ENCODE peak calls at places on chromosomes 1 and 21, in five cellular contexts. One of them, this sample, is unnamed.

GRCh38 chr1:156103521-156103947 is 11.0 kb upstream of the LMNA start:
- DNase-seq in C1 segment of cervical spinal cord: no peak
- DNase-seq in OCI-M1: no peak
- DNase-seq in NCI-H345: no peak
- DNase-seq in NCI-H774: no peak
- DNase-seq in this sample: no peak

GRCh38 chr1:7040969-7041368 is 255.7 kb downstream of the CAMTA1 start:
- DNase-seq in OCI-M1: no peak
- DNase-seq in NCI-H345: no peak
- DNase-seq in C1 segment of cervical spinal cord: no peak
- DNase-seq in NCI-H774: no peak
- DNase-seq in this sample: no peak

GRCh38 chr1:77126309-77126708 is 92.9 kb downstream of the PIGK start:
- DNase-seq in OCI-M1: peak; percentile 92
- DNase-seq in NCI-H345: peak; percentile 57
- DNase-seq in C1 segment of cervical spinal cord: no peak
- DNase-seq in NCI-H774: peak; percentile 60
- DNase-seq in this sample: peak; percentile 67

GRCh38 chr1:63116016-63116415 is 206.4 kb upstream of the FOXD3 start:
- DNase-seq in OCI-M1: peak; percentile 33
- DNase-seq in C1 segment of cervical spinal cord: no peak
- DNase-seq in NCI-H345: no peak
- DNase-seq in NCI-H774: no peak
- DNase-seq in this sample: no peak

GRCh38 chr1:83889707-83890106 is 109.2 kb downstream of the TTLL7 start:
- DNase-seq in C1 segment of cervical spinal cord: no peak
- DNase-seq in NCI-H774: no peak
- DNase-seq in NCI-H345: no peak
- DNase-seq in OCI-M1: no peak
- DNase-seq in this sample: no peak

GRCh38 chr1:31848381-31848897 is 32.6 kb upstream of the SPOCD1 start:
- DNase-seq in NCI-H345: no peak
- DNase-seq in NCI-H774: no peak
- DNase-seq in C1 segment of cervical spinal cord: no peak
- DNase-seq in OCI-M1: no peak
- DNase-seq in this sample: no peak

GRCh38 chr1:246271516-246271915 is 235.6 kb downstream of the SMYD3 start:
- DNase-seq in NCI-H774: no peak
- DNase-seq in OCI-M1: no peak
- DNase-seq in NCI-H345: no peak
- DNase-seq in C1 segment of cervical spinal cord: no peak
- DNase-seq in this sample: no peak

GRCh38 chr1:216626394-216627067 is 96.7 kb downstream of the ESRRG start:
- DNase-seq in NCI-H345: no peak
- DNase-seq in OCI-M1: peak; percentile 87
- DNase-seq in NCI-H774: no peak
- DNase-seq in C1 segment of cervical spinal cord: no peak
- DNase-seq in this sample: no peak

GRCh38 chr1:11707621-11708276 is 16.2 kb downstream of the DRAXIN start:
- DNase-seq in NCI-H774: peak; percentile 3
- DNase-seq in OCI-M1: peak; percentile 69
- DNase-seq in NCI-H345: peak; percentile 97
- DNase-seq in C1 segment of cervical spinal cord: peak; percentile 28
- DNase-seq in this sample: peak; percentile 63

GRCh38 chr21:45034556-45035476 is 39.6 kb upstream of the ADARB1 start:
- DNase-seq in OCI-M1: no peak
- DNase-seq in NCI-H345: no peak
- DNase-seq in C1 segment of cervical spinal cord: no peak
- DNase-seq in NCI-H774: no peak
- DNase-seq in this sample: no peak

GRCh38 chr1:205942631-205943159 is 561 bp downstream of the SLC26A9 start:
- DNase-seq in NCI-H345: no peak
- DNase-seq in NCI-H774: no peak
- DNase-seq in C1 segment of cervical spinal cord: no peak
- DNase-seq in OCI-M1: no peak
- DNase-seq in this sample: no peak

GRCh38 chr1:22347854-22348760 is 103.5 kb upstream of the ZBTB40 start:
- DNase-seq in NCI-H345: peak; percentile 60
- DNase-seq in NCI-H774: peak; percentile 40
- DNase-seq in OCI-M1: no peak
- DNase-seq in C1 segment of cervical spinal cord: no peak
- DNase-seq in this sample: peak; percentile 47

GRCh38 chr1:204377800-204378608 is 18.3 kb upstream of the PLEKHA6 start:
- DNase-seq in C1 segment of cervical spinal cord: peak; percentile 46
- DNase-seq in NCI-H345: peak; percentile 47
- DNase-seq in OCI-M1: peak; percentile 71
- DNase-seq in NCI-H774: peak; percentile 15
- DNase-seq in this sample: peak; percentile 82

GRCh38 chr1:15508700-15509487 is 15.1 kb downstream of the CASP9 start:
- DNase-seq in NCI-H345: no peak
- DNase-seq in NCI-H774: no peak
- DNase-seq in OCI-M1: peak; percentile 48
- DNase-seq in C1 segment of cervical spinal cord: no peak
- DNase-seq in this sample: peak; percentile 5

GRCh38 chr1:23909412-23909811 is 3.8 kb downstream of the CNR2 start:
- DNase-seq in NCI-H774: no peak
- DNase-seq in OCI-M1: peak; percentile 41
- DNase-seq in NCI-H345: no peak
- DNase-seq in C1 segment of cervical spinal cord: no peak
- DNase-seq in this sample: no peak

GRCh38 chr1:61387829-61388228 is 305.5 kb downstream of the NFIA start:
- DNase-seq in NCI-H345: no peak
- DNase-seq in NCI-H774: no peak
- DNase-seq in OCI-M1: no peak
- DNase-seq in C1 segment of cervical spinal cord: no peak
- DNase-seq in this sample: no peak

GRCh38 chr1:47725000-47725731 is 272.0 kb downstream of the TRABD2B start:
- DNase-seq in OCI-M1: peak; percentile 15
- DNase-seq in C1 segment of cervical spinal cord: no peak
- DNase-seq in NCI-H345: no peak
- DNase-seq in NCI-H774: no peak
- DNase-seq in this sample: no peak